ENCODE peak calls at places on chromosomes 13 and 19, in seven cellular contexts. One of them, this sample, is unnamed.

GRCh38 chr19:32748497-32748896 is 28.9 kb downstream of the TDRD12 start:
- DNase-seq in mucosa of descending colon: peak
- DNase-seq in NCI-H2107: peak
- DNase-seq in stimulated activated CD4-positive, alpha-beta T cell treated with anti-CD3 and anti-CD28 coated beads, Interleukin-4, amount 100 ng/mL, for 24 hours: no peak
- DNase-seq in T-helper 2 cell: no peak
- DNase-seq in Caco-2: no peak
- DNase-seq in nucleus accumbens: no peak
- DNase-seq in this sample: no peak

GRCh38 chr13:98997738-98998641 is 20.1 kb upstream of the DOCK9 start:
- DNase-seq in mucosa of descending colon: no peak
- DNase-seq in NCI-H2107: no peak
- DNase-seq in stimulated activated CD4-positive, alpha-beta T cell treated with anti-CD3 and anti-CD28 coated beads, Interleukin-4, amount 100 ng/mL, for 24 hours: no peak
- DNase-seq in T-helper 2 cell: no peak
- DNase-seq in Caco-2: no peak
- DNase-seq in nucleus accumbens: no peak
- DNase-seq in this sample: no peak

GRCh38 chr13:33859691-33860303 is 41.8 kb downstream of the RFC3 start:
- DNase-seq in mucosa of descending colon: no peak
- DNase-seq in NCI-H2107: no peak
- DNase-seq in stimulated activated CD4-positive, alpha-beta T cell treated with anti-CD3 and anti-CD28 coated beads, Interleukin-4, amount 100 ng/mL, for 24 hours: no peak
- DNase-seq in T-helper 2 cell: no peak
- DNase-seq in Caco-2: no peak
- DNase-seq in nucleus accumbens: no peak
- DNase-seq in this sample: no peak

GRCh38 chr13:24063281-24063851 is 97.2 kb upstream of the SPATA13 start:
- DNase-seq in mucosa of descending colon: no peak
- DNase-seq in NCI-H2107: no peak
- DNase-seq in stimulated activated CD4-positive, alpha-beta T cell treated with anti-CD3 and anti-CD28 coated beads, Interleukin-4, amount 100 ng/mL, for 24 hours: no peak
- DNase-seq in T-helper 2 cell: no peak
- DNase-seq in Caco-2: no peak
- DNase-seq in nucleus accumbens: no peak
- DNase-seq in this sample: no peak

GRCh38 chr19:17296278-17296677 is 6.9 kb downstream of the ABHD8 start:
- DNase-seq in mucosa of descending colon: no peak
- DNase-seq in NCI-H2107: no peak
- DNase-seq in stimulated activated CD4-positive, alpha-beta T cell treated with anti-CD3 and anti-CD28 coated beads, Interleukin-4, amount 100 ng/mL, for 24 hours: no peak
- DNase-seq in T-helper 2 cell: no peak
- DNase-seq in Caco-2: no peak
- DNase-seq in nucleus accumbens: no peak
- DNase-seq in this sample: no peak

GRCh38 chr13:112963641-112964040 is 5.4 kb upstream of the MCF2L start:
- DNase-seq in mucosa of descending colon: no peak
- DNase-seq in NCI-H2107: no peak
- DNase-seq in stimulated activated CD4-positive, alpha-beta T cell treated with anti-CD3 and anti-CD28 coated beads, Interleukin-4, amount 100 ng/mL, for 24 hours: no peak
- DNase-seq in T-helper 2 cell: no peak
- DNase-seq in Caco-2: peak
- DNase-seq in nucleus accumbens: no peak
- DNase-seq in this sample: no peak

GRCh38 chr19:11018743-11019142 is 57.9 kb downstream of the SMARCA4 start:
- DNase-seq in mucosa of descending colon: peak
- DNase-seq in NCI-H2107: no peak
- DNase-seq in stimulated activated CD4-positive, alpha-beta T cell treated with anti-CD3 and anti-CD28 coated beads, Interleukin-4, amount 100 ng/mL, for 24 hours: no peak
- DNase-seq in T-helper 2 cell: no peak
- DNase-seq in Caco-2: no peak
- DNase-seq in nucleus accumbens: no peak
- DNase-seq in this sample: no peak

GRCh38 chr19:1768248-1768647 is 14.9 kb downstream of the ONECUT3 start:
- DNase-seq in mucosa of descending colon: peak
- DNase-seq in NCI-H2107: no peak
- DNase-seq in stimulated activated CD4-positive, alpha-beta T cell treated with anti-CD3 and anti-CD28 coated beads, Interleukin-4, amount 100 ng/mL, for 24 hours: no peak
- DNase-seq in T-helper 2 cell: no peak
- DNase-seq in Caco-2: no peak
- DNase-seq in nucleus accumbens: no peak
- DNase-seq in this sample: no peak

GRCh38 chr19:51108066-51108804 is at the start of gene CTU1:
- DNase-seq in mucosa of descending colon: peak
- DNase-seq in NCI-H2107: peak
- DNase-seq in stimulated activated CD4-positive, alpha-beta T cell treated with anti-CD3 and anti-CD28 coated beads, Interleukin-4, amount 100 ng/mL, for 24 hours: peak
- DNase-seq in T-helper 2 cell: peak
- DNase-seq in Caco-2: peak
- DNase-seq in nucleus accumbens: peak
- DNase-seq in this sample: peak

GRCh38 chr13:51585234-51585672 is 991 bp downstream of the WDFY2 start:
- DNase-seq in mucosa of descending colon: peak
- DNase-seq in NCI-H2107: no peak
- DNase-seq in stimulated activated CD4-positive, alpha-beta T cell treated with anti-CD3 and anti-CD28 coated beads, Interleukin-4, amount 100 ng/mL, for 24 hours: no peak
- DNase-seq in T-helper 2 cell: no peak
- DNase-seq in Caco-2: no peak
- DNase-seq in nucleus accumbens: no peak
- DNase-seq in this sample: no peak